ENCODE peak calls at places on chromosomes 16 and 17, in ten cellular contexts. N is lung; W is GM23338; L is effector memory CD8-positive, alpha-beta T cell; F is natural killer cell; X is heart right ventricle; D is activated CD8-positive, alpha-beta memory T cell treated with anti-CD3 and anti-CD28 coated beads, Interleukin-2, amount 10 ng/mL, durations not matched to agents 7 days and 5 days; S is heart left ventricle; P is CD4-positive, CD25-positive, alpha-beta regulatory T cell; Z is activated naive CD8-positive, alpha-beta T cell treated with anti-CD3 and anti-CD28 coated beads, Interleukin-2, amount 10 ng/mL, durations not matched to agents 7 days and 5 days. G is an unnamed sample.

GRCh38 chr17:20174588-20175265 is 165.6 kb downstream of the SPECC1 start:
- ATAC-seq in D (no peak), Z (no peak), X (no peak), P (no peak), N (no peak), L (no peak), F (no peak), S (no peak), W (peak), G (peak)

GRCh38 chr17:28661635-28662526 is at the start of the genes SDF2 and SUPT6H:
- ATAC-seq in X (peak), D (peak), Z (peak), F (peak), N (peak), L (peak), P (peak), S (peak), W (peak), G (peak)

GRCh38 chr16:77414752-77415231 is 20.0 kb downstream of the ADAMTS18 start:
- ATAC-seq in W (no peak), P (no peak), X (no peak), S (no peak), D (no peak), Z (no peak), F (no peak), N (no peak), L (no peak), G (no peak)

GRCh38 chr16:89548344-89549006 is 12.0 kb upstream of the RPL13 start:
- ATAC-seq in D (no peak), W (peak), L (no peak), S (no peak), Z (peak), X (no peak), P (no peak), F (no peak), N (no peak), G (peak)

GRCh38 chr17:39643271-39643670 is 6.3 kb downstream of the STARD3 start:
- ATAC-seq in L (no peak), P (no peak), W (no peak), S (peak), F (no peak), Z (no peak), X (peak), N (no peak), D (no peak), G (no peak)

GRCh38 chr16:84606081-84606875 is 11.6 kb downstream of the COTL1 start:
- ATAC-seq in F (no peak), X (no peak), P (peak), S (no peak), L (peak), N (no peak), W (no peak), D (peak), Z (peak), G (no peak)

GRCh38 chr16:73768786-73769203 is 527.8 kb upstream of the PSMD7 start:
- ATAC-seq in X (no peak), P (no peak), S (no peak), W (no peak), N (no peak), F (no peak), D (no peak), Z (no peak), L (no peak), G (no peak)

GRCh38 chr17:8255499-8255898 is 6.4 kb downstream of the PFAS start:
- ATAC-seq in L (no peak), N (no peak), S (no peak), X (no peak), Z (no peak), D (no peak), W (peak), P (no peak), F (no peak), G (no peak)

GRCh38 chr16:49788505-49788904 is 67.4 kb downstream of the ZNF423 start:
- ATAC-seq in Z (no peak), N (no peak), W (no peak), L (no peak), F (no peak), X (peak), D (no peak), S (peak), P (no peak), G (no peak)

GRCh38 chr17:8892338-8892690 is 24.8 kb upstream of the PIK3R6 start:
- ATAC-seq in N (no peak), F (no peak), L (no peak), W (no peak), D (peak), S (no peak), X (no peak), Z (no peak), P (no peak), G (peak)

GRCh38 chr16:80627108-80627507 is 86.3 kb downstream of the DYNLRB2 start:
- ATAC-seq in F (no peak), Z (no peak), L (no peak), X (no peak), W (no peak), S (no peak), D (peak), P (no peak), N (no peak), G (peak)

GRCh38 chr17:81665205-81666091 is 957 bp downstream of the OXLD1 start:
- ATAC-seq in D (peak), X (peak), P (peak), W (peak), Z (peak), L (peak), S (peak), N (peak), F (peak), G (peak)

GRCh38 chr16:19864566-19864965 is 20.1 kb downstream of the GPRC5B start:
- ATAC-seq in P (no peak), F (no peak), X (peak), Z (no peak), D (no peak), W (no peak), L (no peak), N (no peak), S (peak), G (no peak)

GRCh38 chr16:86128246-86128645 is 229.3 kb downstream of the IRF8 start:
- ATAC-seq in N (no peak), P (no peak), F (no peak), L (no peak), Z (no peak), W (no peak), S (no peak), X (no peak), D (no peak), G (no peak)

GRCh38 chr17:16171613-16172012 is 43.7 kb downstream of the NCOR1 start:
- ATAC-seq in F (no peak), X (no peak), N (peak), Z (no peak), S (no peak), D (no peak), W (no peak), L (no peak), P (no peak), G (no peak)

GRCh38 chr17:80795737-80796136 is 195.9 kb upstream of the CHMP6 start:
- ATAC-seq in P (no peak), S (peak), W (no peak), L (no peak), F (no peak), Z (no peak), D (no peak), X (peak), N (no peak), G (no peak)

GRCh38 chr16:57794849-57795430 is 7.4 kb downstream of the KIFC3 start:
- ATAC-seq in S (no peak), Z (no peak), F (no peak), D (no peak), W (peak), P (no peak), N (no peak), L (peak), X (no peak), G (no peak)

GRCh38 chr16:58012481-58012880 is 11.3 kb downstream of the USB1 start:
- ATAC-seq in N (no peak), Z (no peak), F (no peak), P (no peak), L (no peak), S (no peak), W (peak), X (no peak), D (no peak), G (no peak)

GRCh38 chr17:56203430-56203829 is 50.2 kb downstream of the ANKFN1 start:
- ATAC-seq in P (no peak), S (no peak), D (no peak), Z (no peak), N (no peak), F (no peak), L (no peak), W (no peak), X (no peak), G (no peak)

GRCh38 chr16:60271382-60272180 is 1537.5 kb upstream of the GOT2 start:
- ATAC-seq in L (no peak), Z (no peak), X (no peak), W (no peak), S (no peak), D (no peak), P (no peak), N (no peak), F (no peak), G (no peak)

GRCh38 chr17:19991252-19991885 is 13.7 kb upstream of the AKAP10 start:
- ATAC-seq in F (no peak), Z (no peak), S (no peak), P (no peak), D (no peak), X (no peak), N (no peak), L (no peak), W (no peak), G (no peak)

GRCh38 chr17:82787081-82787848 is 35.4 kb downstream of the TBCD start:
- ATAC-seq in F (no peak), P (no peak), N (no peak), D (no peak), S (peak), W (no peak), Z (no peak), X (peak), L (no peak), G (no peak)

GRCh38 chr17:78379134-78379497 is 667 bp downstream of the PGS1 start:
- ATAC-seq in S (no peak), W (no peak), N (peak), P (no peak), Z (no peak), L (no peak), X (no peak), F (no peak), D (no peak), G (no peak)

GRCh38 chr16:46620265-46621005 is 744 bp downstream of the SHCBP1 start:
- ATAC-seq in F (no peak), Z (peak), L (no peak), P (no peak), W (no peak), N (no peak), D (peak), S (no peak), X (no peak), G (peak)

GRCh38 chr16:86619263-86619935 is 41.0 kb downstream of the FOXL1 start:
- ATAC-seq in D (no peak), Z (no peak), X (peak), N (no peak), S (peak), L (no peak), F (no peak), W (peak), P (no peak), G (no peak)

GRCh38 chr16:77359065-77359502 is 75.8 kb downstream of the ADAMTS18 start:
- ATAC-seq in D (no peak), L (no peak), S (no peak), W (no peak), N (peak), Z (no peak), F (no peak), X (no peak), P (no peak), G (no peak)

GRCh38 chr16:89973235-89973634 is 24.7 kb downstream of the DEF8 start:
- ATAC-seq in S (no peak), L (no peak), W (no peak), N (no peak), X (no peak), F (no peak), D (no peak), P (no peak), Z (no peak), G (no peak)

GRCh38 chr16:28096974-28097373 is 33.5 kb upstream of the GSG1L start:
- ATAC-seq in D (no peak), P (no peak), L (no peak), X (no peak), N (no peak), F (no peak), S (no peak), Z (no peak), W (no peak), G (no peak)

GRCh38 chr17:7173687-7174602 is 5.2 kb downstream of the ASGR1 start:
- ATAC-seq in N (peak), S (peak), Z (peak), F (peak), X (peak), D (peak), P (peak), W (peak), L (peak), G (peak)

GRCh38 chr16:57955572-57955971 is 15.4 kb downstream of the CNGB1 start:
- ATAC-seq in Z (no peak), P (no peak), S (peak), X (no peak), D (no peak), N (peak), F (no peak), L (no peak), W (no peak), G (no peak)

GRCh38 chr16:56246051-56246817 is 54.9 kb downstream of the GNAO1 start:
- ATAC-seq in W (peak), X (peak), S (peak), L (no peak), P (no peak), N (no peak), Z (no peak), D (no peak), F (no peak), G (peak)

G was measured in stimulated activated memory B cell treated with anti-CD40 and anti-IgM and Interleukin-4, amounts not matched to agents 10 μg/mL and 1 μg/mL and 100 μg/mL, for 72 hours.